ENCODE peak calls at places on chromosome 14, in six cellular contexts. V is progenitor cell of endocrine pancreas, K is endodermal cell, Z is GM06990, O is adrenal gland, H is NCI-H510A treated with DMSO at 0.1 percent for 48 hours. Y is an unnamed sample.

GRCh38 chr14:59870277-59871165 is at the start of gene RTN1:
- DNase-seq in V (peak), K (peak), Z (peak), O (peak), H (peak), Y (no peak)

GRCh38 chr14:32594766-32595165 is 265.7 kb downstream of the AKAP6 start:
- DNase-seq in V (no peak), K (no peak), Z (no peak), O (no peak), H (no peak), Y (peak)

GRCh38 chr14:45085004-45085403 is 1.1 kb downstream of the PRPF39 start:
- DNase-seq in V (no peak), K (no peak), Z (no peak), O (no peak), H (no peak), Y (no peak)

GRCh38 chr14:30875788-30876053 is 1.4 kb downstream of the COCH start:
- DNase-seq in V (no peak), K (no peak), Z (no peak), O (no peak), H (no peak), Y (no peak)

GRCh38 chr14:68666206-68666730 is 126.6 kb downstream of the ZFP36L1 start:
- DNase-seq in V (no peak), K (no peak), Z (no peak), O (no peak), H (no peak), Y (no peak)

GRCh38 chr14:104973215-104974145 is 4.7 kb downstream of the AHNAK2 start:
- DNase-seq in V (no peak), K (peak), Z (no peak), O (peak), H (no peak), Y (peak)

GRCh38 chr14:51638071-51638944 is 13.4 kb upstream of the FRMD6 start:
- DNase-seq in V (no peak), K (peak), Z (no peak), O (no peak), H (no peak), Y (no peak)

GRCh38 chr14:100750762-100751699 is 24.3 kb downstream of the DLK1 start:
- DNase-seq in V (no peak), K (no peak), Z (no peak), O (peak), H (no peak), Y (no peak)

GRCh38 chr14:53968756-53969155 is 12.1 kb upstream of the BMP4 start:
- DNase-seq in V (no peak), K (no peak), Z (no peak), O (no peak), H (no peak), Y (no peak)

GRCh38 chr14:64695071-64695470 is 9.2 kb upstream of the PLEKHG3 start:
- DNase-seq in V (no peak), K (peak), Z (no peak), O (no peak), H (no peak), Y (no peak)